ENCODE peak calls at places on chromosome 4, in ten cellular contexts. One of them, this sample, is unnamed.

GRCh38 chr4:153485374-153485773 is 19.2 kb downstream of the TMEM131L start:
- DNase-seq in RPMI7951: no peak
- DNase-seq in stimulated activated CD4-positive, alpha-beta T cell treated with anti-CD3 and anti-CD28 coated beads, Interleukin-15, amount 100 ng/mL, for 1 hour: no peak
- DNase-seq in kidney glomerular epithelial cell: no peak
- DNase-seq in AG08396: no peak
- DNase-seq in upper lobe of left lung: no peak
- DNase-seq in HL-60: no peak
- DNase-seq in AG04449: no peak
- DNase-seq in T-helper 1 cell: no peak
- DNase-seq in prostate gland: no peak
- DNase-seq in this sample: no peak

GRCh38 chr4:106707776-106708603 is 328.1 kb downstream of the DKK2 start:
- DNase-seq in AG04449: peak; percentile 19
- DNase-seq in HL-60: peak; percentile 30
- DNase-seq in AG08396: no peak
- DNase-seq in stimulated activated CD4-positive, alpha-beta T cell treated with anti-CD3 and anti-CD28 coated beads, Interleukin-15, amount 100 ng/mL, for 1 hour: no peak
- DNase-seq in upper lobe of left lung: no peak
- DNase-seq in kidney glomerular epithelial cell: peak; percentile 22
- DNase-seq in RPMI7951: no peak
- DNase-seq in prostate gland: no peak
- DNase-seq in T-helper 1 cell: no peak
- DNase-seq in this sample: peak; percentile 81

GRCh38 chr4:107721436-107722090 is 1.5 kb upstream of the PAPSS1 start:
- DNase-seq in stimulated activated CD4-positive, alpha-beta T cell treated with anti-CD3 and anti-CD28 coated beads, Interleukin-15, amount 100 ng/mL, for 1 hour: peak; percentile 39
- DNase-seq in RPMI7951: no peak
- DNase-seq in HL-60: no peak
- DNase-seq in AG08396: no peak
- DNase-seq in prostate gland: no peak
- DNase-seq in upper lobe of left lung: peak; percentile 42
- DNase-seq in T-helper 1 cell: peak; percentile 30
- DNase-seq in kidney glomerular epithelial cell: no peak
- DNase-seq in AG04449: no peak
- DNase-seq in this sample: no peak

GRCh38 chr4:151362404-151363164 is 37.2 kb upstream of the SH3D19 start:
- DNase-seq in RPMI7951: peak; percentile 70
- DNase-seq in kidney glomerular epithelial cell: peak; percentile 84
- DNase-seq in upper lobe of left lung: peak; percentile 72
- DNase-seq in AG04449: peak; percentile 21
- DNase-seq in T-helper 1 cell: peak; percentile 69
- DNase-seq in stimulated activated CD4-positive, alpha-beta T cell treated with anti-CD3 and anti-CD28 coated beads, Interleukin-15, amount 100 ng/mL, for 1 hour: peak; percentile 59
- DNase-seq in HL-60: peak; percentile 32
- DNase-seq in prostate gland: peak; percentile 68
- DNase-seq in AG08396: peak; percentile 85
- DNase-seq in this sample: peak; percentile 90

GRCh38 chr4:3612275-3612674 is 80.1 kb upstream of the LRPAP1 start:
- DNase-seq in stimulated activated CD4-positive, alpha-beta T cell treated with anti-CD3 and anti-CD28 coated beads, Interleukin-15, amount 100 ng/mL, for 1 hour: no peak
- DNase-seq in upper lobe of left lung: no peak
- DNase-seq in prostate gland: no peak
- DNase-seq in HL-60: no peak
- DNase-seq in T-helper 1 cell: no peak
- DNase-seq in AG04449: no peak
- DNase-seq in RPMI7951: no peak
- DNase-seq in AG08396: no peak
- DNase-seq in kidney glomerular epithelial cell: no peak
- DNase-seq in this sample: no peak

GRCh38 chr4:5460106-5460801 is 248.1 kb downstream of the EVC2 start:
- DNase-seq in upper lobe of left lung: no peak
- DNase-seq in HL-60: no peak
- DNase-seq in AG04449: no peak
- DNase-seq in RPMI7951: peak; percentile 18
- DNase-seq in AG08396: peak; percentile 48
- DNase-seq in T-helper 1 cell: no peak
- DNase-seq in prostate gland: no peak
- DNase-seq in stimulated activated CD4-positive, alpha-beta T cell treated with anti-CD3 and anti-CD28 coated beads, Interleukin-15, amount 100 ng/mL, for 1 hour: no peak
- DNase-seq in kidney glomerular epithelial cell: peak; percentile 0
- DNase-seq in this sample: peak; percentile 47

GRCh38 chr4:53508446-53508845 is 82.8 kb downstream of the LNX1 start:
- DNase-seq in kidney glomerular epithelial cell: no peak
- DNase-seq in stimulated activated CD4-positive, alpha-beta T cell treated with anti-CD3 and anti-CD28 coated beads, Interleukin-15, amount 100 ng/mL, for 1 hour: no peak
- DNase-seq in prostate gland: no peak
- DNase-seq in HL-60: no peak
- DNase-seq in T-helper 1 cell: no peak
- DNase-seq in RPMI7951: peak; percentile 84
- DNase-seq in upper lobe of left lung: no peak
- DNase-seq in AG04449: peak; percentile 71
- DNase-seq in AG08396: peak; percentile 43
- DNase-seq in this sample: peak; percentile 70

GRCh38 chr4:6308890-6309643 is 39.4 kb downstream of the WFS1 start:
- DNase-seq in prostate gland: no peak
- DNase-seq in RPMI7951: no peak
- DNase-seq in kidney glomerular epithelial cell: no peak
- DNase-seq in T-helper 1 cell: no peak
- DNase-seq in HL-60: no peak
- DNase-seq in AG08396: no peak
- DNase-seq in stimulated activated CD4-positive, alpha-beta T cell treated with anti-CD3 and anti-CD28 coated beads, Interleukin-15, amount 100 ng/mL, for 1 hour: no peak
- DNase-seq in upper lobe of left lung: no peak
- DNase-seq in AG04449: no peak
- DNase-seq in this sample: peak; percentile 22

GRCh38 chr4:44415251-44415650 is 33.4 kb downstream of the KCTD8 start:
- DNase-seq in kidney glomerular epithelial cell: no peak
- DNase-seq in RPMI7951: no peak
- DNase-seq in T-helper 1 cell: no peak
- DNase-seq in AG04449: no peak
- DNase-seq in AG08396: no peak
- DNase-seq in upper lobe of left lung: no peak
- DNase-seq in stimulated activated CD4-positive, alpha-beta T cell treated with anti-CD3 and anti-CD28 coated beads, Interleukin-15, amount 100 ng/mL, for 1 hour: no peak
- DNase-seq in HL-60: no peak
- DNase-seq in prostate gland: no peak
- DNase-seq in this sample: no peak

GRCh38 chr4:65502151-65502691 is 168.1 kb downstream of the EPHA5 start:
- DNase-seq in AG08396: no peak
- DNase-seq in AG04449: peak; percentile 57
- DNase-seq in upper lobe of left lung: no peak
- DNase-seq in stimulated activated CD4-positive, alpha-beta T cell treated with anti-CD3 and anti-CD28 coated beads, Interleukin-15, amount 100 ng/mL, for 1 hour: no peak
- DNase-seq in prostate gland: no peak
- DNase-seq in RPMI7951: peak; percentile 63
- DNase-seq in HL-60: no peak
- DNase-seq in T-helper 1 cell: no peak
- DNase-seq in kidney glomerular epithelial cell: peak; percentile 9
- DNase-seq in this sample: peak; percentile 57

GRCh38 chr4:100414016-100414790 is 103.6 kb downstream of the EMCN start:
- DNase-seq in AG08396: no peak
- DNase-seq in RPMI7951: no peak
- DNase-seq in upper lobe of left lung: no peak
- DNase-seq in AG04449: no peak
- DNase-seq in stimulated activated CD4-positive, alpha-beta T cell treated with anti-CD3 and anti-CD28 coated beads, Interleukin-15, amount 100 ng/mL, for 1 hour: no peak
- DNase-seq in prostate gland: no peak
- DNase-seq in HL-60: no peak
- DNase-seq in kidney glomerular epithelial cell: no peak
- DNase-seq in T-helper 1 cell: no peak
- DNase-seq in this sample: peak; percentile 68

GRCh38 chr4:16730522-16730921 is 167.9 kb downstream of the LDB2 start:
- DNase-seq in prostate gland: no peak
- DNase-seq in RPMI7951: no peak
- DNase-seq in T-helper 1 cell: no peak
- DNase-seq in AG04449: no peak
- DNase-seq in stimulated activated CD4-positive, alpha-beta T cell treated with anti-CD3 and anti-CD28 coated beads, Interleukin-15, amount 100 ng/mL, for 1 hour: no peak
- DNase-seq in AG08396: no peak
- DNase-seq in HL-60: no peak
- DNase-seq in upper lobe of left lung: no peak
- DNase-seq in kidney glomerular epithelial cell: no peak
- DNase-seq in this sample: no peak

GRCh38 chr4:14262221-14262620 is 634.7 kb upstream of the BOD1L1 start:
- DNase-seq in AG08396: no peak
- DNase-seq in AG04449: no peak
- DNase-seq in HL-60: no peak
- DNase-seq in T-helper 1 cell: no peak
- DNase-seq in upper lobe of left lung: no peak
- DNase-seq in kidney glomerular epithelial cell: no peak
- DNase-seq in prostate gland: no peak
- DNase-seq in stimulated activated CD4-positive, alpha-beta T cell treated with anti-CD3 and anti-CD28 coated beads, Interleukin-15, amount 100 ng/mL, for 1 hour: no peak
- DNase-seq in RPMI7951: no peak
- DNase-seq in this sample: no peak

GRCh38 chr4:2141022-2141761 is 82.1 kb downstream of the NAT8L start:
- DNase-seq in HL-60: no peak
- DNase-seq in stimulated activated CD4-positive, alpha-beta T cell treated with anti-CD3 and anti-CD28 coated beads, Interleukin-15, amount 100 ng/mL, for 1 hour: no peak
- DNase-seq in AG04449: no peak
- DNase-seq in T-helper 1 cell: no peak
- DNase-seq in kidney glomerular epithelial cell: no peak
- DNase-seq in AG08396: no peak
- DNase-seq in RPMI7951: peak; percentile 23
- DNase-seq in upper lobe of left lung: no peak
- DNase-seq in prostate gland: no peak
- DNase-seq in this sample: no peak

GRCh38 chr4:125313497-125313896 is 1.3 kb upstream of the FAT4 start:
- DNase-seq in AG04449: peak; percentile 68
- DNase-seq in AG08396: peak; percentile 56
- DNase-seq in upper lobe of left lung: peak; percentile 22
- DNase-seq in kidney glomerular epithelial cell: peak; percentile 93
- DNase-seq in prostate gland: peak; percentile 45
- DNase-seq in T-helper 1 cell: no peak
- DNase-seq in HL-60: peak; percentile 20
- DNase-seq in stimulated activated CD4-positive, alpha-beta T cell treated with anti-CD3 and anti-CD28 coated beads, Interleukin-15, amount 100 ng/mL, for 1 hour: no peak
- DNase-seq in RPMI7951: peak; percentile 74
- DNase-seq in this sample: peak; percentile 91

GRCh38 chr4:98642991-98643426 is 15.4 kb downstream of the TSPAN5 start:
- DNase-seq in AG08396: no peak
- DNase-seq in RPMI7951: peak; percentile 57
- DNase-seq in upper lobe of left lung: no peak
- DNase-seq in HL-60: no peak
- DNase-seq in kidney glomerular epithelial cell: peak; percentile 79
- DNase-seq in stimulated activated CD4-positive, alpha-beta T cell treated with anti-CD3 and anti-CD28 coated beads, Interleukin-15, amount 100 ng/mL, for 1 hour: no peak
- DNase-seq in T-helper 1 cell: no peak
- DNase-seq in AG04449: no peak
- DNase-seq in prostate gland: no peak
- DNase-seq in this sample: peak; percentile 62

GRCh38 chr4:116598980-116599789 is 486.2 kb downstream of the TRAM1L1 start:
- DNase-seq in AG08396: no peak
- DNase-seq in HL-60: no peak
- DNase-seq in upper lobe of left lung: no peak
- DNase-seq in prostate gland: no peak
- DNase-seq in RPMI7951: no peak
- DNase-seq in kidney glomerular epithelial cell: no peak
- DNase-seq in AG04449: no peak
- DNase-seq in T-helper 1 cell: no peak
- DNase-seq in stimulated activated CD4-positive, alpha-beta T cell treated with anti-CD3 and anti-CD28 coated beads, Interleukin-15, amount 100 ng/mL, for 1 hour: no peak
- DNase-seq in this sample: no peak

GRCh38 chr4:102139932-102140331 is 205.3 kb downstream of the SLC39A8 start:
- DNase-seq in prostate gland: no peak
- DNase-seq in T-helper 1 cell: no peak
- DNase-seq in RPMI7951: no peak
- DNase-seq in HL-60: no peak
- DNase-seq in kidney glomerular epithelial cell: no peak
- DNase-seq in stimulated activated CD4-positive, alpha-beta T cell treated with anti-CD3 and anti-CD28 coated beads, Interleukin-15, amount 100 ng/mL, for 1 hour: no peak
- DNase-seq in AG08396: no peak
- DNase-seq in upper lobe of left lung: no peak
- DNase-seq in AG04449: no peak
- DNase-seq in this sample: no peak

GRCh38 chr4:168885416-168885815 is 124.6 kb downstream of the CBR4 start:
- DNase-seq in HL-60: no peak
- DNase-seq in AG08396: no peak
- DNase-seq in T-helper 1 cell: no peak
- DNase-seq in prostate gland: no peak
- DNase-seq in upper lobe of left lung: no peak
- DNase-seq in stimulated activated CD4-positive, alpha-beta T cell treated with anti-CD3 and anti-CD28 coated beads, Interleukin-15, amount 100 ng/mL, for 1 hour: no peak
- DNase-seq in AG04449: no peak
- DNase-seq in RPMI7951: no peak
- DNase-seq in kidney glomerular epithelial cell: peak; percentile 9
- DNase-seq in this sample: no peak

GRCh38 chr4:17356926-17357325 is 155.0 kb downstream of the QDPR start:
- DNase-seq in kidney glomerular epithelial cell: no peak
- DNase-seq in T-helper 1 cell: no peak
- DNase-seq in upper lobe of left lung: no peak
- DNase-seq in AG04449: no peak
- DNase-seq in prostate gland: no peak
- DNase-seq in RPMI7951: no peak
- DNase-seq in HL-60: no peak
- DNase-seq in AG08396: no peak
- DNase-seq in stimulated activated CD4-positive, alpha-beta T cell treated with anti-CD3 and anti-CD28 coated beads, Interleukin-15, amount 100 ng/mL, for 1 hour: no peak
- DNase-seq in this sample: no peak

GRCh38 chr4:38077791-38078489 is 117.7 kb downstream of the PTTG2 start:
- DNase-seq in RPMI7951: no peak
- DNase-seq in kidney glomerular epithelial cell: no peak
- DNase-seq in T-helper 1 cell: no peak
- DNase-seq in HL-60: no peak
- DNase-seq in prostate gland: no peak
- DNase-seq in stimulated activated CD4-positive, alpha-beta T cell treated with anti-CD3 and anti-CD28 coated beads, Interleukin-15, amount 100 ng/mL, for 1 hour: no peak
- DNase-seq in AG08396: no peak
- DNase-seq in upper lobe of left lung: no peak
- DNase-seq in AG04449: no peak
- DNase-seq in this sample: no peak

GRCh38 chr4:58225460-58225859 is 1115.3 kb upstream of the IGFBP7 start:
- DNase-seq in HL-60: no peak
- DNase-seq in RPMI7951: no peak
- DNase-seq in AG08396: no peak
- DNase-seq in prostate gland: no peak
- DNase-seq in T-helper 1 cell: no peak
- DNase-seq in kidney glomerular epithelial cell: no peak
- DNase-seq in stimulated activated CD4-positive, alpha-beta T cell treated with anti-CD3 and anti-CD28 coated beads, Interleukin-15, amount 100 ng/mL, for 1 hour: no peak
- DNase-seq in AG04449: no peak
- DNase-seq in upper lobe of left lung: no peak
- DNase-seq in this sample: no peak

GRCh38 chr4:6332042-6332668 is 62.5 kb downstream of the WFS1 start:
- DNase-seq in AG08396: peak; percentile 69
- DNase-seq in prostate gland: no peak
- DNase-seq in stimulated activated CD4-positive, alpha-beta T cell treated with anti-CD3 and anti-CD28 coated beads, Interleukin-15, amount 100 ng/mL, for 1 hour: no peak
- DNase-seq in RPMI7951: no peak
- DNase-seq in HL-60: no peak
- DNase-seq in upper lobe of left lung: no peak
- DNase-seq in AG04449: no peak
- DNase-seq in T-helper 1 cell: no peak
- DNase-seq in kidney glomerular epithelial cell: no peak
- DNase-seq in this sample: peak; percentile 42

GRCh38 chr4:82638479-82638878 is 76.7 kb upstream of the TMEM150C start:
- DNase-seq in AG08396: no peak
- DNase-seq in upper lobe of left lung: no peak
- DNase-seq in AG04449: no peak
- DNase-seq in T-helper 1 cell: no peak
- DNase-seq in HL-60: no peak
- DNase-seq in prostate gland: no peak
- DNase-seq in RPMI7951: no peak
- DNase-seq in stimulated activated CD4-positive, alpha-beta T cell treated with anti-CD3 and anti-CD28 coated beads, Interleukin-15, amount 100 ng/mL, for 1 hour: no peak
- DNase-seq in kidney glomerular epithelial cell: no peak
- DNase-seq in this sample: no peak

GRCh38 chr4:95106408-95106928 is 348.7 kb downstream of the BMPR1B start:
- DNase-seq in AG04449: no peak
- DNase-seq in prostate gland: no peak
- DNase-seq in T-helper 1 cell: no peak
- DNase-seq in RPMI7951: peak; percentile 50
- DNase-seq in HL-60: no peak
- DNase-seq in upper lobe of left lung: no peak
- DNase-seq in kidney glomerular epithelial cell: no peak
- DNase-seq in AG08396: no peak
- DNase-seq in stimulated activated CD4-positive, alpha-beta T cell treated with anti-CD3 and anti-CD28 coated beads, Interleukin-15, amount 100 ng/mL, for 1 hour: no peak
- DNase-seq in this sample: peak; percentile 27

GRCh38 chr4:24686866-24687672 is 102.7 kb upstream of the DHX15 start:
- DNase-seq in AG08396: no peak
- DNase-seq in HL-60: no peak
- DNase-seq in prostate gland: no peak
- DNase-seq in kidney glomerular epithelial cell: peak; percentile 9
- DNase-seq in upper lobe of left lung: no peak
- DNase-seq in T-helper 1 cell: no peak
- DNase-seq in AG04449: no peak
- DNase-seq in RPMI7951: no peak
- DNase-seq in stimulated activated CD4-positive, alpha-beta T cell treated with anti-CD3 and anti-CD28 coated beads, Interleukin-15, amount 100 ng/mL, for 1 hour: no peak
- DNase-seq in this sample: no peak

GRCh38 chr4:168587326-168588125 is 90.7 kb downstream of the PALLD start:
- DNase-seq in stimulated activated CD4-positive, alpha-beta T cell treated with anti-CD3 and anti-CD28 coated beads, Interleukin-15, amount 100 ng/mL, for 1 hour: no peak
- DNase-seq in upper lobe of left lung: no peak
- DNase-seq in AG08396: peak; percentile 49
- DNase-seq in kidney glomerular epithelial cell: peak; percentile 53
- DNase-seq in AG04449: no peak
- DNase-seq in prostate gland: peak; percentile 65
- DNase-seq in T-helper 1 cell: no peak
- DNase-seq in RPMI7951: peak; percentile 95
- DNase-seq in HL-60: no peak
- DNase-seq in this sample: peak; percentile 92

GRCh38 chr4:66591968-66592367 is 921.7 kb upstream of the EPHA5 start:
- DNase-seq in AG08396: no peak
- DNase-seq in upper lobe of left lung: no peak
- DNase-seq in prostate gland: no peak
- DNase-seq in AG04449: no peak
- DNase-seq in kidney glomerular epithelial cell: no peak
- DNase-seq in HL-60: no peak
- DNase-seq in stimulated activated CD4-positive, alpha-beta T cell treated with anti-CD3 and anti-CD28 coated beads, Interleukin-15, amount 100 ng/mL, for 1 hour: no peak
- DNase-seq in RPMI7951: no peak
- DNase-seq in T-helper 1 cell: no peak
- DNase-seq in this sample: no peak

This sample was measured in GM23248.